ENCODE peak calls at places on chromosomes 7 and 10, in nine cellular contexts. C is mammary epithelial cell, K is neural progenitor cell, W is K562, J is breast epithelium, X is BE2C, T is IMR-90, V is ascending aorta, H is cardiac muscle cell. D is an unnamed sample. For H3K9me3 and H3K4me1, the result is how much of the 10 kb centered on the place peaks cover.

GRCh38 chr7:80392229-80393169 is 119.4 kb downstream of the GNAT3 start:
- DNase-seq in C (peak), K (no peak), W (no peak), J (no peak), X (no peak), T (peak), V (no peak), H (peak), D (no peak)

GRCh38 chr10:47322300-47323061 is at the start of gene GDF2:
- DNase-seq in C (no peak), K (no peak), W (peak), J (no peak), X (no peak), T (no peak), V (peak), H (peak), D (no peak)

GRCh38 chr10:119305860-119306513 is 98.6 kb downstream of the GRK5 start:
- DNase-seq in C (peak), K (no peak), W (peak), J (peak), X (peak), T (peak), V (peak), H (no peak), D (no peak)

GRCh38 chr7:157548691-157549265 is 212.0 kb downstream of the DNAJB6 start:
- DNase-seq in C (no peak), K (no peak), W (no peak), J (no peak), X (no peak), T (no peak), V (peak), H (no peak), D (no peak)

GRCh38 chr7:138954545-138955475 is 26.4 kb downstream of the KIAA1549 start:
- DNase-seq in C (no peak), K (peak), W (no peak), J (no peak), X (no peak), T (no peak), V (no peak), H (no peak), D (no peak)

GRCh38 chr10:49668684-49669083 is 10.8 kb upstream of the C10orf53 start:
- DNase-seq in C (no peak), K (no peak), W (no peak), J (no peak), X (no peak), T (no peak), V (no peak), H (no peak), D (no peak)

GRCh38 chr7:130490287-130490686 is 1.6 kb upstream of the MEST start:
- DNase-seq in C (no peak), K (peak), W (no peak), J (no peak), X (no peak), T (no peak), V (no peak), H (no peak), D (no peak)

GRCh38 chr10:103884681-103885139 is 29.3 kb upstream of the SH3PXD2A start:
- DNase-seq in C (peak), K (peak), W (peak), J (no peak), X (peak), T (peak), V (no peak), H (peak), D (peak)

GRCh38 chr10:59337254-59337653 is 25.1 kb downstream of the FAM13C start:
- DNase-seq in C (peak), K (peak), W (no peak), J (peak), X (peak), T (peak), V (no peak), H (peak), D (no peak)

GRCh38 chr10:93413252-93413689 is 68.9 kb downstream of the MYOF start:
- DNase-seq in C (no peak), K (no peak), W (no peak), J (no peak), X (no peak), T (no peak), V (no peak), H (no peak), D (no peak)

GRCh38 chr7:53996856-53997255 is 545.3 kb upstream of the VSTM2A start:
- DNase-seq in C (no peak), K (no peak), W (no peak), J (no peak), X (no peak), T (no peak), V (no peak), H (no peak), D (no peak)

GRCh38 chr10:61125560-61126250 is 181.7 kb upstream of the RHOBTB1 start:
- DNase-seq in C (no peak), K (no peak), W (no peak), J (no peak), X (no peak), T (no peak), V (no peak), H (no peak), D (no peak)

DNA sequence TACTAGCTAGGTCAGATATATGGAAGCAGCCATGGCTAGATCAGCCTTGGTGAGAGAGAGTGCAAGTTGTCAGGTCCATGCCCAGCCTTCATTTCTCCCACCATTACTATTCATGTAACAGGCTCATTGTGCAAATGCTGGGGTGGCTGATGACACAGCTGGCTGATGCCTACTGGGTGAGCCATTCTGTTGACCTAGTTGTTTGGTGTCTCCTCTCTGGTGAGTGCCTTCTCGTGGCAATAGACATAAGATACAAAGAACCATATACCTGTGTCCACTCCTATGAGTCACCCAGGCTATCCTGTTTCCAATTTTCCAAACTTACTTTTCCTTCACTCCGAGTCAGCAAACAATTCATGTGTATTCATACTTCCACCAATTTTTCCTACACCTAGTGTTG is 46.0 kb downstream of the ZNF25 start:
- DNase-seq in C (no peak), K (no peak), W (no peak), J (no peak), X (no peak), T (no peak), V (no peak), H (no peak), D (no peak)
- H3K9me3 ChIP-seq in C (under half), K (under half), W (under half), J (under half), X (under half), T (under half), V (under half), H (under half), D (under half)

DNA sequence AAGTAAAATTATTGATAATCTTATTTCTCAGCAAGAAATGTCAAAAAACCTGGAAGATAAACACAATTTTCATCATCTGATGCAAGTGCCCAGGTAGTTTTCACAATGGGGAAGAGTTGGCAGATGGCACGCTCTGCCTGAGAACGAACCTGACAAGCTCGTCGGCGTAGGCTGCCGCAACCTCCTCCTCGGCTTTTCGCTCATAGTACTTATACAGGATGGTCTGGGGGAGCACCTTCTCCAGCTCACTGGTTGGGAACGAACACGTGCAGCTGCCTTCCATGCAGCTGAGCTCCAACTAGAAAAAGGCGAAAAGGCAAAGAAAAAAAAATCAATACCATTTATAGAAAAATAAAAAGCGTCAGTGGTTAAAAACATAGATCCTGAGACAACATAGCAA is 68.9 kb downstream of the RNF216 start:
- DNase-seq in C (no peak), K (no peak), W (no peak), J (no peak), X (no peak), T (no peak), V (no peak), H (no peak), D (no peak)
- H3K4me1 ChIP-seq in C (under half), K (under half), W (under half), J (under half), X (under half), T (under half), V (under half), H (under half), D (under half)

DNA sequence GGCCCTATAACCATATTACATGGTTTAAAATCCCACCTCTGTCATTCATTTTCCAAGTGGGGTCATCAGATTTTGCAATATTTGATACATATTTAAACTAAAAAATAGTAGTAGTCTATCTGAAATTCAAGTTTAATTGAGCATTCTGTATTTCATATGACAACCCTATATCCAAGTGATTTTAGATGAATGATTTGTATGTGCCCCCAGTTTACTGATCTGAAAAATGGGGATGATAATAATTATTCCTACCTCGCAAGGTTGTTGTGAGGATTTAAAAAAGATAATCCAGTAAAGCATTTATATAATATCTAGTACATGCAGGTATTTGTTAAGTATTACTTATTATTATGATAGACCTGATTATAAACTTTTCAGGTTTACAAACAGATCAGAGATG is 84.6 kb downstream of the ARHGAP21 start:
- DNase-seq in C (no peak), K (no peak), W (no peak), J (no peak), X (no peak), T (no peak), V (no peak), H (no peak), D (no peak)
- TF ChIP-seq CTCF in C (no peak), K (no peak), W (no peak), J (no peak), X (no peak), T (no peak), V (no peak), H (no peak), D (no peak)

GRCh38 chr10:77622822-77623410 is 14.7 kb downstream of the KCNMA1 start:
- DNase-seq in C (no peak), K (no peak), W (no peak), J (no peak), X (no peak), T (no peak), V (no peak), H (no peak), D (no peak)
- H3K9me3 ChIP-seq in C (under half), K (under half), W (under half), J (under half), X (under half), T (under half), V (under half), H (under half), D (under half)

GRCh38 chr7:134828361-134828760 is 48.9 kb downstream of the CALD1 start:
- DNase-seq in C (no peak), K (no peak), W (no peak), J (no peak), X (no peak), T (peak), V (no peak), H (no peak), D (no peak)

GRCh38 chr7:134823400-134823799 is 44.0 kb downstream of the CALD1 start:
- DNase-seq in C (no peak), K (no peak), W (no peak), J (no peak), X (no peak), T (peak), V (no peak), H (no peak), D (no peak)

GRCh38 chr7:134827436-134827835 is 48.0 kb downstream of the CALD1 start:
- DNase-seq in C (no peak), K (no peak), W (no peak), J (no peak), X (no peak), T (no peak), V (no peak), H (no peak), D (no peak)

GRCh38 chr7:134827889-134828288 is 48.5 kb downstream of the CALD1 start:
- DNase-seq in C (no peak), K (no peak), W (no peak), J (no peak), X (no peak), T (peak), V (peak), H (no peak), D (no peak)

GRCh38 chr7:134826105-134826504 is 46.7 kb downstream of the CALD1 start:
- DNase-seq in C (no peak), K (no peak), W (no peak), J (no peak), X (no peak), T (peak), V (no peak), H (no peak), D (no peak)
- H3K4me1 ChIP-seq in C (under half), K (under half), W (under half), J (under half), X (under half), T (under half), V (under half), H (under half), D (under half)